ENCODE peak calls at places on chromosomes 11 and 22, in eight cellular contexts. One of them, this sample, is unnamed.

GRCh38 chr11:111095327-111095726 is 150.2 kb upstream of the POU2AF2 start:
- DNase-seq in body of pancreas: no peak
- DNase-seq in stomach: no peak
- DNase-seq in CD8-positive, alpha-beta memory T cell: no peak
- DNase-seq in heart right ventricle: no peak
- DNase-seq in heart left ventricle: no peak
- DNase-seq in tibial artery: no peak
- DNase-seq in neural progenitor cell: no peak
- DNase-seq in this sample: no peak

GRCh38 chr11:2380807-2381350 is 3.8 kb downstream of the CD81 start:
- DNase-seq in body of pancreas: peak; percentile 87
- DNase-seq in stomach: peak; percentile 47
- DNase-seq in CD8-positive, alpha-beta memory T cell: no peak
- DNase-seq in heart right ventricle: peak; percentile 74
- DNase-seq in heart left ventricle: peak; percentile 80
- DNase-seq in tibial artery: peak; percentile 84
- DNase-seq in neural progenitor cell: no peak
- DNase-seq in this sample: peak; percentile 49

GRCh38 chr22:44775862-44776261 is 23.5 kb downstream of the ARHGAP8 start:
- DNase-seq in body of pancreas: no peak
- DNase-seq in stomach: no peak
- DNase-seq in CD8-positive, alpha-beta memory T cell: no peak
- DNase-seq in heart right ventricle: no peak
- DNase-seq in heart left ventricle: no peak
- DNase-seq in tibial artery: no peak
- DNase-seq in neural progenitor cell: no peak
- DNase-seq in this sample: no peak

GRCh38 chr11:102640946-102641345 is 15.8 kb upstream of the MMP20 start:
- DNase-seq in body of pancreas: no peak
- DNase-seq in stomach: no peak
- DNase-seq in CD8-positive, alpha-beta memory T cell: no peak
- DNase-seq in heart right ventricle: no peak
- DNase-seq in heart left ventricle: no peak
- DNase-seq in tibial artery: no peak
- DNase-seq in neural progenitor cell: peak; percentile 45
- DNase-seq in this sample: no peak

GRCh38 chr11:74265256-74265655 is 46.2 kb downstream of the P4HA3 start:
- DNase-seq in body of pancreas: no peak
- DNase-seq in stomach: no peak
- DNase-seq in CD8-positive, alpha-beta memory T cell: no peak
- DNase-seq in heart right ventricle: no peak
- DNase-seq in heart left ventricle: no peak
- DNase-seq in tibial artery: no peak
- DNase-seq in neural progenitor cell: no peak
- DNase-seq in this sample: peak; percentile 67

GRCh38 chr11:107567739-107568335 is 2.3 kb upstream of the ALKBH8 start:
- DNase-seq in body of pancreas: no peak
- DNase-seq in stomach: no peak
- DNase-seq in CD8-positive, alpha-beta memory T cell: no peak
- DNase-seq in heart right ventricle: no peak
- DNase-seq in heart left ventricle: no peak
- DNase-seq in tibial artery: no peak
- DNase-seq in neural progenitor cell: no peak
- DNase-seq in this sample: no peak

GRCh38 chr11:134535029-134536025 is 123.3 kb upstream of the B3GAT1 start:
- DNase-seq in body of pancreas: no peak
- DNase-seq in stomach: peak; percentile 21
- DNase-seq in CD8-positive, alpha-beta memory T cell: no peak
- DNase-seq in heart right ventricle: no peak
- DNase-seq in heart left ventricle: peak; percentile 5
- DNase-seq in tibial artery: no peak
- DNase-seq in neural progenitor cell: no peak
- DNase-seq in this sample: no peak

GRCh38 chr22:38257170-38257569 is 15.6 kb downstream of the TMEM184B start:
- DNase-seq in body of pancreas: no peak
- DNase-seq in stomach: no peak
- DNase-seq in CD8-positive, alpha-beta memory T cell: no peak
- DNase-seq in heart right ventricle: no peak
- DNase-seq in heart left ventricle: no peak
- DNase-seq in tibial artery: no peak
- DNase-seq in neural progenitor cell: no peak
- DNase-seq in this sample: no peak

GRCh38 chr22:22388494-22388893 is 120.0 kb downstream of the ZNF280B start:
- DNase-seq in body of pancreas: no peak
- DNase-seq in stomach: no peak
- DNase-seq in CD8-positive, alpha-beta memory T cell: no peak
- DNase-seq in heart right ventricle: no peak
- DNase-seq in heart left ventricle: no peak
- DNase-seq in tibial artery: no peak
- DNase-seq in neural progenitor cell: no peak
- DNase-seq in this sample: no peak

GRCh38 chr11:88098289-88098688 is 77.0 kb downstream of the RAB38 start:
- DNase-seq in body of pancreas: no peak
- DNase-seq in stomach: no peak
- DNase-seq in CD8-positive, alpha-beta memory T cell: no peak
- DNase-seq in heart right ventricle: no peak
- DNase-seq in heart left ventricle: no peak
- DNase-seq in tibial artery: no peak
- DNase-seq in neural progenitor cell: no peak
- DNase-seq in this sample: no peak

GRCh38 chr11:11179239-11179638 is 173.8 kb downstream of the CSNK2A3 start:
- DNase-seq in body of pancreas: no peak
- DNase-seq in stomach: no peak
- DNase-seq in CD8-positive, alpha-beta memory T cell: no peak
- DNase-seq in heart right ventricle: no peak
- DNase-seq in heart left ventricle: no peak
- DNase-seq in tibial artery: no peak
- DNase-seq in neural progenitor cell: no peak
- DNase-seq in this sample: no peak

GRCh38 chr22:47474464-47474863 is 712.0 kb downstream of the TBC1D22A start:
- DNase-seq in body of pancreas: no peak
- DNase-seq in stomach: no peak
- DNase-seq in CD8-positive, alpha-beta memory T cell: no peak
- DNase-seq in heart right ventricle: no peak
- DNase-seq in heart left ventricle: no peak
- DNase-seq in tibial artery: no peak
- DNase-seq in neural progenitor cell: no peak
- DNase-seq in this sample: peak; percentile 17

GRCh38 chr11:126355926-126356897 is 726 bp downstream of the ST3GAL4 start:
- DNase-seq in body of pancreas: no peak
- DNase-seq in stomach: no peak
- DNase-seq in CD8-positive, alpha-beta memory T cell: no peak
- DNase-seq in heart right ventricle: peak; percentile 60
- DNase-seq in heart left ventricle: peak; percentile 57
- DNase-seq in tibial artery: no peak
- DNase-seq in neural progenitor cell: no peak
- DNase-seq in this sample: peak; percentile 26

GRCh38 chr11:91220476-91221202 is 997.8 kb upstream of the CHORDC1 start:
- DNase-seq in body of pancreas: no peak
- DNase-seq in stomach: no peak
- DNase-seq in CD8-positive, alpha-beta memory T cell: no peak
- DNase-seq in heart right ventricle: no peak
- DNase-seq in heart left ventricle: no peak
- DNase-seq in tibial artery: no peak
- DNase-seq in neural progenitor cell: no peak
- DNase-seq in this sample: no peak

GRCh38 chr22:36371920-36372319 is 15.8 kb downstream of the MYH9 start:
- DNase-seq in body of pancreas: no peak
- DNase-seq in stomach: no peak
- DNase-seq in CD8-positive, alpha-beta memory T cell: no peak
- DNase-seq in heart right ventricle: no peak
- DNase-seq in heart left ventricle: no peak
- DNase-seq in tibial artery: no peak
- DNase-seq in neural progenitor cell: no peak
- DNase-seq in this sample: no peak

GRCh38 chr11:130816516-130816915 is 99.8 kb downstream of the SNX19 start:
- DNase-seq in body of pancreas: peak; percentile 42
- DNase-seq in stomach: no peak
- DNase-seq in CD8-positive, alpha-beta memory T cell: no peak
- DNase-seq in heart right ventricle: no peak
- DNase-seq in heart left ventricle: no peak
- DNase-seq in tibial artery: no peak
- DNase-seq in neural progenitor cell: no peak
- DNase-seq in this sample: no peak

GRCh38 chr11:112238041-112238440 is 11.8 kb downstream of the PTS start:
- DNase-seq in body of pancreas: no peak
- DNase-seq in stomach: no peak
- DNase-seq in CD8-positive, alpha-beta memory T cell: no peak
- DNase-seq in heart right ventricle: no peak
- DNase-seq in heart left ventricle: no peak
- DNase-seq in tibial artery: no peak
- DNase-seq in neural progenitor cell: no peak
- DNase-seq in this sample: no peak

GRCh38 chr22:50303848-50304527 is 3.5 kb downstream of the PLXNB2 start:
- DNase-seq in body of pancreas: peak; percentile 73
- DNase-seq in stomach: peak; percentile 79
- DNase-seq in CD8-positive, alpha-beta memory T cell: no peak
- DNase-seq in heart right ventricle: peak; percentile 51
- DNase-seq in heart left ventricle: peak; percentile 50
- DNase-seq in tibial artery: peak; percentile 70
- DNase-seq in neural progenitor cell: peak; percentile 33
- DNase-seq in this sample: peak; percentile 74
- H3K4me1 ChIP-seq in body of pancreas: peaks cover 79% of the 10 kb centered on the region
- H3K4me1 ChIP-seq in stomach: peaks cover 93% of the 10 kb centered on the region
- H3K4me1 ChIP-seq in CD8-positive, alpha-beta memory T cell: no peaks in the 10 kb centered on the region
- H3K4me1 ChIP-seq in heart right ventricle: peaks cover 87% of the 10 kb centered on the region
- H3K4me1 ChIP-seq in heart left ventricle: peaks cover 90% of the 10 kb centered on the region
- H3K4me1 ChIP-seq in tibial artery: peaks cover 25% of the 10 kb centered on the region
- H3K4me1 ChIP-seq in neural progenitor cell: peaks cover 41% of the 10 kb centered on the region
- H3K4me1 ChIP-seq in this sample: peaks cover 80% of the 10 kb centered on the region

GRCh38 chr22:24583221-24583971 is 9.5 kb downstream of the LRRC75B start:
- DNase-seq in body of pancreas: peak; percentile 55
- DNase-seq in stomach: no peak
- DNase-seq in CD8-positive, alpha-beta memory T cell: no peak
- DNase-seq in heart right ventricle: peak; percentile 40
- DNase-seq in heart left ventricle: no peak
- DNase-seq in tibial artery: no peak
- DNase-seq in neural progenitor cell: no peak
- DNase-seq in this sample: peak; percentile 87

GRCh38 chr22:24585927-24586546 is 6.8 kb downstream of the LRRC75B start:
- DNase-seq in body of pancreas: no peak
- DNase-seq in stomach: no peak
- DNase-seq in CD8-positive, alpha-beta memory T cell: no peak
- DNase-seq in heart right ventricle: no peak
- DNase-seq in heart left ventricle: no peak
- DNase-seq in tibial artery: no peak
- DNase-seq in neural progenitor cell: no peak
- DNase-seq in this sample: no peak

GRCh38 chr22:24584871-24585411 is 7.9 kb downstream of the LRRC75B start:
- DNase-seq in body of pancreas: no peak
- DNase-seq in stomach: no peak
- DNase-seq in CD8-positive, alpha-beta memory T cell: no peak
- DNase-seq in heart right ventricle: no peak
- DNase-seq in heart left ventricle: no peak
- DNase-seq in tibial artery: no peak
- DNase-seq in neural progenitor cell: no peak
- DNase-seq in this sample: no peak

GRCh38 chr22:24585461-24585860 is 7.4 kb downstream of the LRRC75B start:
- DNase-seq in body of pancreas: no peak
- DNase-seq in stomach: no peak
- DNase-seq in CD8-positive, alpha-beta memory T cell: no peak
- DNase-seq in heart right ventricle: no peak
- DNase-seq in heart left ventricle: no peak
- DNase-seq in tibial artery: no peak
- DNase-seq in neural progenitor cell: no peak
- DNase-seq in this sample: no peak

DNA sequence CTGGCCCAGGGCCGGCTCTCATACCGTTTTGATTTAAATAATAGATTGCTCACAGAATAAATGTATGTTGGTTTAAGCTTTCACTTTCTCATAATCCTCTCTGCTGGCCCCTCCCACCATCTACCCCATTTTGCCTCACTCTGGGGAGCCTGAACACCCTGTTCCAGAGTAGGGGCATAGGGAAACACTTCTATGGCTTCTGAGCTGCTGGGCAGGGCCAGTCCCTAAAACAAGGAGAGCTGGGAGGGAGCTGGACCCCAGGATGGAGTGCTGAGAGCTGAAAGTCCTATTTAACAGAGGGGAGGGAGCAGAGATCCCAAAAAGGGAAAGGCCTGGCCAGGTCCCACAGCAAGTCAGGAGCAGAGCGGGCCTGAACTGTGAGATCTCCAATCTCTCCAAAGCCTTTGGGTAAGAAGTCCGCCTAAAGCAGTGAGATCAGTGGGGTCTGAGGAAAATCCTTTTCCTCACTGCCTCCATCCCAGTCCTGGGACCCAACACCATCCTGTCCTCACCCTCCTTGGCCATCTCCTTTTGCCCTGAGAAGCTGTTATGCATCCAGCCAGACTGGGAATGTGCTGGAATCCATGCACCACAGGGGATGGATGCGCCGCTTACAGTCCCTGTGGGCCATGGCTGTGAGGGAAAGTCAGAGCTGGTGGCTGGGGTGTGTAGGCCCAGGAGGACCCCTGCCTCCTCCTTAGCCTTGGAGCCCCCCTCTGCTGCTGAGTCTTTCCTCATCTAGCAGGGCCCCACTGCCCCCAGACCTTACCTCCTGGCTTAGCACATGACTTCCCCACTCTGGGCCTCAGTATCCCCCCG is 8.7 kb downstream of the LRRC75B start:
- DNase-seq in body of pancreas: no peak
- DNase-seq in stomach: peak; percentile 68
- DNase-seq in CD8-positive, alpha-beta memory T cell: no peak
- DNase-seq in heart right ventricle: no peak
- DNase-seq in heart left ventricle: no peak
- DNase-seq in tibial artery: no peak
- DNase-seq in neural progenitor cell: no peak
- DNase-seq in this sample: no peak
- H3K27ac ChIP-seq in body of pancreas: peak overlapping the region; percentile 26
- H3K27ac ChIP-seq in stomach: peak overlapping the region; percentile 70
- H3K27ac ChIP-seq in CD8-positive, alpha-beta memory T cell: no peak overlapping the region
- H3K27ac ChIP-seq in heart right ventricle: peak overlapping the region; percentile 35
- H3K27ac ChIP-seq in heart left ventricle: peak overlapping the region; percentile 49
- H3K27ac ChIP-seq in tibial artery: peak overlapping the region; percentile 66
- H3K27ac ChIP-seq in neural progenitor cell: no peak overlapping the region
- H3K27ac ChIP-seq in this sample: peak overlapping the region; percentile 72

GRCh38 chr11:128595775-128596174 is 8.4 kb upstream of the ETS1 start:
- DNase-seq in body of pancreas: no peak
- DNase-seq in stomach: no peak
- DNase-seq in CD8-positive, alpha-beta memory T cell: no peak
- DNase-seq in heart right ventricle: no peak
- DNase-seq in heart left ventricle: no peak
- DNase-seq in tibial artery: no peak
- DNase-seq in neural progenitor cell: no peak
- DNase-seq in this sample: no peak
- H3K4me1 ChIP-seq in body of pancreas: no peaks in the 10 kb centered on the region
- H3K4me1 ChIP-seq in stomach: no peaks in the 10 kb centered on the region
- H3K4me1 ChIP-seq in CD8-positive, alpha-beta memory T cell: peaks cover 4% of the 10 kb centered on the region
- H3K4me1 ChIP-seq in heart right ventricle: peaks cover 13% of the 10 kb centered on the region
- H3K4me1 ChIP-seq in heart left ventricle: peaks cover 8% of the 10 kb centered on the region
- H3K4me1 ChIP-seq in tibial artery: no peaks in the 10 kb centered on the region
- H3K4me1 ChIP-seq in neural progenitor cell: peaks cover 34% of the 10 kb centered on the region
- H3K4me1 ChIP-seq in this sample: no peaks in the 10 kb centered on the region

DNA sequence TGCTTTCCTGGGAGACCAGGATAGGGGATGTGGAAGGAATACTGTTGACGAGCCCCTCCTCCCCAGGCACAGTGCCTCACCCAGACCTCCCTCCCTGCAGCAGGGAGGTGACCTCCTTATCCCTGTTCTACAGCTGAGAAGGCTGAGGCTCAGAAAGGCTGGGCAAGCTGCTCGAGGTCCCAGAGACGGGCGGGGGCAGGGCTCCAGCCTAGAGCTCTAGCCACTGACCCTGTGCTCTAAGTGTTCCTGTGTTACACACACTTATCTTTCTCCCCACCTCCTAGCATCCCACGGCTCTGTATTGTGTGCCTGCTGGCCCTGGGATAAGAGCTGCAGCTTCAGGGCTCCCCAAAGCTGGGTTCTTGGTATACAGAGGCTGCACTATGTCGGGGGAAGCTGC is 7.9 kb downstream of the CCDC134 start:
- DNase-seq in body of pancreas: no peak
- DNase-seq in stomach: no peak
- DNase-seq in CD8-positive, alpha-beta memory T cell: no peak
- DNase-seq in heart right ventricle: no peak
- DNase-seq in heart left ventricle: no peak
- DNase-seq in tibial artery: no peak
- DNase-seq in neural progenitor cell: no peak
- DNase-seq in this sample: no peak
- H3K27ac ChIP-seq in body of pancreas: no peak overlapping the region
- H3K27ac ChIP-seq in stomach: no peak overlapping the region
- H3K27ac ChIP-seq in CD8-positive, alpha-beta memory T cell: no peak overlapping the region
- H3K27ac ChIP-seq in heart right ventricle: no peak overlapping the region
- H3K27ac ChIP-seq in heart left ventricle: no peak overlapping the region
- H3K27ac ChIP-seq in tibial artery: no peak overlapping the region
- H3K27ac ChIP-seq in neural progenitor cell: no peak overlapping the region
- H3K27ac ChIP-seq in this sample: no peak overlapping the region

This sample was measured in thyroid gland.